ENCODE peak calls at places on chromosomes 4 and X, in five cellular contexts. One of them, this sample, is unnamed.

GRCh38 chr4:141571368-141571767 is 65.0 kb upstream of the IL15 start:
- DNase-seq in AG10803: peak; percentile 24
- DNase-seq in EL: peak; percentile 56
- DNase-seq in nucleus accumbens: no peak
- DNase-seq in COR-L47: no peak
- DNase-seq in this sample: no peak

GRCh38 chr4:109655396-109655795 is 47.8 kb downstream of the CASP6 start:
- DNase-seq in AG10803: no peak
- DNase-seq in EL: no peak
- DNase-seq in nucleus accumbens: no peak
- DNase-seq in COR-L47: no peak
- DNase-seq in this sample: no peak

GRCh38 chrX:41382699-41383645 is 49.0 kb downstream of the DDX3X start:
- DNase-seq in AG10803: peak; percentile 41
- DNase-seq in EL: peak; percentile 17
- DNase-seq in nucleus accumbens: no peak
- DNase-seq in COR-L47: no peak
- DNase-seq in this sample: no peak

GRCh38 chr4:89123418-89123817 is 12.1 kb downstream of the TIGD2 start:
- DNase-seq in AG10803: no peak
- DNase-seq in EL: peak; percentile 14
- DNase-seq in nucleus accumbens: no peak
- DNase-seq in COR-L47: no peak
- DNase-seq in this sample: no peak

GRCh38 chr4:22607382-22607781 is 85.4 kb upstream of the GBA3 start:
- DNase-seq in AG10803: peak; percentile 28
- DNase-seq in EL: peak; percentile 44
- DNase-seq in nucleus accumbens: no peak
- DNase-seq in COR-L47: peak; percentile 38
- DNase-seq in this sample: no peak

GRCh38 chrX:15714529-15714928 is 23.5 kb upstream of the CA5B start:
- DNase-seq in AG10803: no peak
- DNase-seq in EL: no peak
- DNase-seq in nucleus accumbens: no peak
- DNase-seq in COR-L47: peak; percentile 8
- DNase-seq in this sample: no peak

GRCh38 chr4:88320174-88320779 is 35.9 kb upstream of the PPM1K start:
- DNase-seq in AG10803: no peak
- DNase-seq in EL: peak; percentile 3
- DNase-seq in nucleus accumbens: no peak
- DNase-seq in COR-L47: no peak
- DNase-seq in this sample: no peak

GRCh38 chr4:10094841-10095240 is 21.8 kb downstream of the WDR1 start:
- DNase-seq in AG10803: no peak
- DNase-seq in EL: no peak
- DNase-seq in nucleus accumbens: no peak
- DNase-seq in COR-L47: no peak
- DNase-seq in this sample: no peak

GRCh38 chr4:171813195-171813955 is at the start of gene GALNTL6:
- DNase-seq in AG10803: peak; percentile 5
- DNase-seq in EL: no peak
- DNase-seq in nucleus accumbens: no peak
- DNase-seq in COR-L47: peak; percentile 25
- DNase-seq in this sample: no peak

GRCh38 chr4:81963506-81964020 is 410.2 kb downstream of the HNRNPD start:
- DNase-seq in AG10803: no peak
- DNase-seq in EL: no peak
- DNase-seq in nucleus accumbens: no peak
- DNase-seq in COR-L47: no peak
- DNase-seq in this sample: no peak

GRCh38 chrX:39652336-39652735 is 445.4 kb downstream of the BCOR start:
- DNase-seq in AG10803: no peak
- DNase-seq in EL: peak; percentile 4
- DNase-seq in nucleus accumbens: no peak
- DNase-seq in COR-L47: no peak
- DNase-seq in this sample: no peak

GRCh38 chrX:154325541-154325940 is 29.9 kb downstream of the TKTL1 start:
- DNase-seq in AG10803: no peak
- DNase-seq in EL: peak; percentile 43
- DNase-seq in nucleus accumbens: no peak
- DNase-seq in COR-L47: no peak
- DNase-seq in this sample: no peak

GRCh38 chr4:3402409-3403103 is 39.2 kb upstream of the HGFAC start:
- DNase-seq in AG10803: peak; percentile 90
- DNase-seq in EL: peak; percentile 90
- DNase-seq in nucleus accumbens: no peak
- DNase-seq in COR-L47: no peak
- DNase-seq in this sample: peak; percentile 76

GRCh38 chr4:149311076-149311475 is 504.6 kb downstream of the IQCM start:
- DNase-seq in AG10803: peak; percentile 13
- DNase-seq in EL: peak; percentile 45
- DNase-seq in nucleus accumbens: no peak
- DNase-seq in COR-L47: no peak
- DNase-seq in this sample: no peak

GRCh38 chr4:176635372-176636261 is 157.1 kb downstream of the VEGFC start:
- DNase-seq in AG10803: peak; percentile 84
- DNase-seq in EL: peak; percentile 87
- DNase-seq in nucleus accumbens: no peak
- DNase-seq in COR-L47: no peak
- DNase-seq in this sample: no peak

This sample was measured in cardiac septum.